ENCODE peak calls at places on chromosomes 2 and 18, in seven cellular contexts. T is ovary, C is amniotic stem cell, P is ACHN, H is NCI-H2029, E is left cardiac atrium, U is NCI-H1092. V is an unnamed sample.

GRCh38 chr18:28143725-28144124 is 33.2 kb downstream of the CDH2 start:
- DNase-seq in T (no peak), C (no peak), P (no peak), H (peak; percentile 52), E (no peak), U (no peak), V (no peak)

GRCh38 chr2:218245214-218245613 is 15.6 kb upstream of the GPBAR1 start:
- DNase-seq in T (no peak), C (no peak), P (no peak), H (no peak), E (no peak), U (no peak), V (no peak)

GRCh38 chr2:226721541-226721940 is 78.1 kb downstream of the IRS1 start:
- DNase-seq in T (peak; percentile 66), C (no peak), P (no peak), H (no peak), E (peak; percentile 54), U (no peak), V (no peak)

GRCh38 chr2:49426991-49427390 is 272.7 kb upstream of the FSHR start:
- DNase-seq in T (no peak), C (no peak), P (no peak), H (no peak), E (no peak), U (no peak), V (no peak)

GRCh38 chr2:63310614-63311013 is 260.0 kb downstream of the OTX1 start:
- DNase-seq in T (no peak), C (no peak), P (no peak), H (no peak), E (no peak), U (no peak), V (no peak)

GRCh38 chr2:3604207-3604877 is 9.4 kb downstream of the COLEC11 start:
- DNase-seq in T (peak; percentile 29), C (no peak), P (no peak), H (no peak), E (no peak), U (no peak), V (peak; percentile 13)

GRCh38 chr2:179694963-179695362 is 166.4 kb downstream of the ZNF385B start:
- DNase-seq in T (no peak), C (no peak), P (no peak), H (no peak), E (no peak), U (no peak), V (no peak)

GRCh38 chr2:174561283-174562275 is 36.0 kb downstream of the WIPF1 start:
- DNase-seq in T (peak; percentile 76), C (no peak), P (no peak), H (peak; percentile 78), E (peak; percentile 82), U (peak; percentile 84), V (no peak)

GRCh38 chr2:23772684-23773083 is 154.2 kb downstream of the ATAD2B start:
- DNase-seq in T (no peak), C (no peak), P (no peak), H (no peak), E (no peak), U (no peak), V (no peak)

V was measured in colonic mucosa.